ENCODE peak calls at places on chromosomes 12 and 14, in five cellular contexts. N is fibroblast of the aortic adventitia, G is RWPE2, K is A549, B is OCI-LY7. C is an unnamed sample.

GRCh38 chr14:72573725-72574426 is 320.0 kb downstream of the DPF3 start:
- DNase-seq in N (peak; percentile 17), G (no peak), K (no peak), B (no peak), C (no peak)

GRCh38 chr12:92593734-92594402 is 108.9 kb upstream of the PLEKHG7 start:
- DNase-seq in N (peak; percentile 60), G (peak; percentile 77), K (peak; percentile 97), B (peak; percentile 84), C (peak; percentile 61)

GRCh38 chr12:5236022-5236421 is 192.3 kb downstream of the KCNA5 start:
- DNase-seq in N (no peak), G (no peak), K (no peak), B (no peak), C (no peak)

GRCh38 chr12:75208851-75209781 is 523 bp downstream of the KCNC2 start:
- DNase-seq in N (peak; percentile 37), G (peak; percentile 51), K (peak; percentile 9), B (no peak), C (no peak)

GRCh38 chr12:9711664-9712063 is 21.2 kb downstream of the CLECL1 start:
- DNase-seq in N (no peak), G (no peak), K (no peak), B (no peak), C (no peak)

GRCh38 chr12:14773685-14774073 is 29.6 kb downstream of the WBP11 start:
- DNase-seq in N (no peak), G (no peak), K (no peak), B (peak; percentile 70), C (peak; percentile 82)

GRCh38 chr14:30525833-30526232 is 33.1 kb upstream of the G2E3 start:
- DNase-seq in N (no peak), G (no peak), K (no peak), B (no peak), C (no peak)

GRCh38 chr14:92487513-92488133 is 26.0 kb upstream of the RIN3 start:
- DNase-seq in N (no peak), G (peak; percentile 17), K (no peak), B (no peak), C (no peak)

GRCh38 chr12:87127272-87127671 is 871.1 kb upstream of the MGAT4C start:
- DNase-seq in N (peak; percentile 85), G (no peak), K (no peak), B (no peak), C (no peak)

GRCh38 chr12:131093971-131094830 is 140.5 kb downstream of the ADGRD1 start:
- DNase-seq in N (no peak), G (peak; percentile 33), K (no peak), B (no peak), C (no peak)

GRCh38 chr12:132230381-132230780 is 86.1 kb downstream of the NOC4L start:
- DNase-seq in N (no peak), G (peak; percentile 26), K (no peak), B (no peak), C (no peak)

GRCh38 chr12:28963554-28963953 is 185.5 kb upstream of the FAR2 start:
- DNase-seq in N (peak; percentile 66), G (no peak), K (peak; percentile 34), B (peak; percentile 11), C (no peak)

GRCh38 chr12:79844693-79845092 is 90.2 kb downstream of the PPP1R12A start:
- DNase-seq in N (peak; percentile 80), G (no peak), K (peak; percentile 74), B (no peak), C (no peak)

GRCh38 chr12:81811066-81811777 is 52.1 kb upstream of the PPFIA2 start:
- DNase-seq in N (peak; percentile 64), G (no peak), K (no peak), B (no peak), C (no peak)

GRCh38 chr12:90515199-90516175 is 439.5 kb downstream of the CCER1 start:
- DNase-seq in N (peak; percentile 50), G (no peak), K (peak; percentile 2), B (no peak), C (peak; percentile 32)

GRCh38 chr12:84077692-84078091 is 834.9 kb downstream of the SLC6A15 start:
- DNase-seq in N (peak; percentile 64), G (no peak), K (no peak), B (no peak), C (no peak)

GRCh38 chr12:55996715-55997534 is at the start of gene SUOX:
- DNase-seq in N (peak; percentile 96), G (peak; percentile 95), K (peak; percentile 96), B (no peak), C (peak; percentile 84)

GRCh38 chr12:15253990-15254389 is 32.8 kb upstream of the RERG start:
- DNase-seq in N (no peak), G (no peak), K (no peak), B (no peak), C (no peak)

GRCh38 chr14:96858643-96859042 is 61.5 kb downstream of the VRK1 start:
- DNase-seq in N (no peak), G (no peak), K (no peak), B (no peak), C (no peak)

GRCh38 chr14:95237956-95238355 is 80.6 kb upstream of the DICER1 start:
- DNase-seq in N (no peak), G (no peak), K (no peak), B (no peak), C (no peak)

GRCh38 chr14:73887116-73887490 is 444 bp downstream of the ZNF410 start:
- DNase-seq in N (peak; percentile 50), G (no peak), K (no peak), B (no peak), C (no peak)

GRCh38 chr14:31096255-31096654 is 70.1 kb upstream of the STRN3 start:
- DNase-seq in N (peak; percentile 13), G (no peak), K (no peak), B (no peak), C (no peak)

GRCh38 chr12:67302162-67302561 is 33.0 kb downstream of the CAND1 start:
- DNase-seq in N (no peak), G (no peak), K (no peak), B (no peak), C (no peak)

GRCh38 chr14:61147898-61148549 is 133.1 kb downstream of the TMEM30B start:
- DNase-seq in N (peak; percentile 63), G (no peak), K (no peak), B (no peak), C (no peak)

GRCh38 chr14:105283028-105283427 is 17.8 kb downstream of the BRF1 start:
- DNase-seq in N (no peak), G (no peak), K (no peak), B (no peak), C (no peak)

GRCh38 chr14:69615471-69616407 is 4.3 kb downstream of the SUSD6 start:
- DNase-seq in N (peak; percentile 87), G (no peak), K (no peak), B (peak; percentile 89), C (peak; percentile 85)
- TF ChIP-seq CTCF in N (peak; percentile 17), G (no peak), K (no peak), B (no peak), C (no peak)

DNA sequence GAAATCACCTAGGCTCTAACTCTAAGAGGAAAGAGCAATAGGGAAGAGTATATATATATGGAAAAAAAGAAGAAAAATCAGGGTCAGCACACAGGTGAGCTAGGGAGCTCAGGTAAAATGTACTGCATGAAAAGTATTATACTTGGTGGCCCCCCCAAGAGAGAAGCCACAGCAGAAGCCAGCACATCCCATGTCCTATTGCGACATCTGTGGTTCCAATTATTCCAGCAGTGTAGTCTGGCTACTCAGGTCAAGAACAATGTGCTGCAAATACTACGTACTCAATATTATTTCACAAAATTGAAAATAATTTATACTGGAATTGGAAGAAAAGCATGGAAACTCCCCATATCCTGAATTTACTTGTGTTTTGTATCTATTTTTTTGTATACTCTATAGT is 85.5 kb downstream of the CEP83 start:
- DNase-seq in N (no peak), G (no peak), K (no peak), B (no peak), C (no peak)
- H3K4me3 ChIP-seq in N (no peak overlapping the region), G (no peak overlapping the region), K (no peak overlapping the region), B (no peak overlapping the region), C (no peak overlapping the region)

GRCh38 chr12:102054345-102054744 is 7.4 kb downstream of the WASHC3 start:
- DNase-seq in N (no peak), G (no peak), K (no peak), B (no peak), C (no peak)

GRCh38 chr12:102050660-102051430 is 10.9 kb downstream of the WASHC3 start:
- DNase-seq in N (no peak), G (no peak), K (no peak), B (no peak), C (no peak)

GRCh38 chr12:102053062-102053349 is 8.8 kb downstream of the WASHC3 start:
- DNase-seq in N (no peak), G (no peak), K (no peak), B (no peak), C (no peak)

GRCh38 chr12:102051431-102051965 is 10.3 kb downstream of the WASHC3 start:
- DNase-seq in N (no peak), G (no peak), K (no peak), B (no peak), C (no peak)

DNA sequence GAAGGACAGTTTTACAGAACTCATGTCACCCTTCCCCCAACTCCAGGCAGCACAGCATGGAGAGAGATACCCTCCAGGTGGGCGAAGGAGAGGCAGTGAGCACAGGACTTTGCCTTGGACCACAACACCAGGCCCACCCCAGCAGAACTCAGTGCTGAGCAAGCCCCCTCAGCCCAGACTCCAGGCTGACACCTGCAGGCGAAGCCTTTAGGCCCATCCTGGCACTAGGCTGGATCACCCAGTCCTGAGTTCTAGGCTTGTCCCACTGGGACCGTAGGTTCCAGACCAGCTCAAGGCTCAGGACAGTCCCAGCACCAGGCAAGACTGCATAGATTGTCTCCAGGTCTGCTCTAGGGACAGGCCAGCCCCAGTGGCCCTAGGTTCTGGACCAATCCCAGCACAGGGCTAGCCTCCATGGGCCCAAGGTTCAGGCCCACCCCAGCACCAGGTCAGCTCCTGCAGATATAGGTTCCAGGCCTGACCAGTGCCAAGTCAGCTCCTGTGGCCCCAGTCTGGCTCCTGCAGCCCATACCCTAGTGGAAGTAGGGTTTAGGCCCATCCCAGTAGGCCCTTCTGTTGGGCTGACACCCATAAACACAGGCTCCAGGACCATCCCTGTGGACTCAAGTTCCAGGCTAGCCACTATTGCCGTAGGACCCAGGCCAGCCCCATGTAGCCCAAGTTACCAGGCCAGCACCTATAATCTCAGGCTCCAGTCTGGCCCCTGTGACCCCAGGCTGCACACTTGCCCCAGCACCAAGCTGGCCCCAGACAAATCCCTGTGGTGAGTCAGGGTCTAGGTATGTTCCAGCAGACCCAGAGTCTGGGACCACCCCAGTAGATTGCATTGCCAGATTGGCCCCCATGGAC is 9.4 kb downstream of the WASHC3 start:
- DNase-seq in N (no peak), G (no peak), K (no peak), B (no peak), C (peak; percentile 11)
- TF ChIP-seq CTCF in N (no peak), G (no peak), K (no peak), B (no peak), C (no peak)

DNA sequence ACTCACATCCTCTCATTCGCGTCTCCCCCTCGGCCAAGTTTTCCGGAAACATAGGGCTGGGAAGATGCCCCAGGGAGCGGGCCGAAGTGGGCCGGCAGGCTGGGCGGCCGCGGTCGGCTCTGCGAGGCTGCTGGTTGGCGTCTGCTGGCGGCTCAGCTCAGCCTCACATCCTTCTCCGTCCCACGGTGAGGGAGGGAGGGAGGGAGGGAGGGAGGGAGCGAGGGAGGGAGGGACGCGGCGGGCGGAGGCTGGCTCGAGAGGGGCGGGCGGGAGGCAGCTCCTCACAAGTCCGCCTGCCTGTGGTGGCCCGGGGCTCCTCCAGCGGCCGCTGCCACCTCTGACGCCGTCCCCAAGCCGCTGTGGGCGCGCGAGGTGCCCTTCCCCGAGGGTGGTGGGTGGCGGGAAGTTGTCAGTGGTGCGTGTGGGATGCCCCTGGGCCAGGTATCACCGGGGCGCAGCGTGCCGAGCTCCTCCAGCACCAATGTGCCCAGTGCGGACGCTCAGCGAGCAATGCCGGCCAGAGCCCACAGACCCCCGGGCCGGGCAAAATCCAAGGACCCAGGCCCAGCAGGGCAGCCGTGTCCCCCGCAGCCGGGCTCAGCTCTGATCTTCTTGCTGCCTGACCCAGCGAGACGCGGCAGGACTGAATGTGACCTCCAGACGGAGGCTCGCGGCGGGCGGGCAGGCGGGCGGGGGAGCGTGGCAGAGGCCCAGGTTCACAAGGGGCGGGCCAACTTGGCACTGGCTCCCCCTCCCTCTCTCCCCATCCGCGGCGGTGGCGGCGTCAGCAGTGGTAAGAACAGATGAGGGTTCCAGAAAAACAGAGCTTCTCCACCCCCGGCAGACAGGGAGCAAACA is 94.0 kb downstream of the RFLNA start:
- DNase-seq in N (peak; percentile 86), G (no peak), K (peak; percentile 94), B (no peak), C (peak; percentile 53)
- H3K4me3 ChIP-seq in N (peak overlapping the region; percentile 89), G (peak overlapping the region; percentile 57), K (peak overlapping the region; percentile 79), B (no peak overlapping the region), C (peak overlapping the region; percentile 23)

C was measured in GM06990.